ENCODE peak calls at places on chromosome X, in five cellular contexts. One of them, this sample, is unnamed.

GRCh38 chrX:17559728-17560379 is 177.4 kb upstream of the SCML1 start:
- DNase-seq in progenitor cell of endocrine pancreas: no peak
- DNase-seq in tibial artery: peak
- DNase-seq in Caco-2: no peak
- DNase-seq in lower leg skin: no peak
- DNase-seq in this sample: no peak

GRCh38 chrX:148535639-148536038 is 35.2 kb downstream of the AFF2 start:
- DNase-seq in lower leg skin: no peak
- DNase-seq in tibial artery: no peak
- DNase-seq in progenitor cell of endocrine pancreas: no peak
- DNase-seq in Caco-2: no peak
- DNase-seq in this sample: no peak

GRCh38 chrX:54529166-54529558 is 857 bp upstream of the GNL3L start:
- DNase-seq in tibial artery: no peak
- DNase-seq in lower leg skin: no peak
- DNase-seq in Caco-2: peak
- DNase-seq in progenitor cell of endocrine pancreas: no peak
- DNase-seq in this sample: no peak

GRCh38 chrX:120365320-120365719 is 3.4 kb downstream of the ATP1B4 start:
- DNase-seq in Caco-2: peak
- DNase-seq in lower leg skin: peak
- DNase-seq in tibial artery: no peak
- DNase-seq in progenitor cell of endocrine pancreas: peak
- DNase-seq in this sample: peak

GRCh38 chrX:119406739-119407138 is 7.6 kb downstream of the SLC25A43 start:
- DNase-seq in tibial artery: no peak
- DNase-seq in progenitor cell of endocrine pancreas: no peak
- DNase-seq in Caco-2: no peak
- DNase-seq in lower leg skin: no peak
- DNase-seq in this sample: no peak

GRCh38 chrX:32480019-32480418 is 731.3 kb downstream of the DMD start:
- DNase-seq in Caco-2: no peak
- DNase-seq in lower leg skin: no peak
- DNase-seq in progenitor cell of endocrine pancreas: no peak
- DNase-seq in tibial artery: no peak
- DNase-seq in this sample: no peak

GRCh38 chrX:48971325-48972213 is at the start of gene KCND1:
- DNase-seq in progenitor cell of endocrine pancreas: peak
- DNase-seq in tibial artery: peak
- DNase-seq in Caco-2: no peak
- DNase-seq in lower leg skin: no peak
- DNase-seq in this sample: no peak

GRCh38 chrX:46793386-46794143 is 34.6 kb upstream of the SLC9A7 start:
- DNase-seq in progenitor cell of endocrine pancreas: no peak
- DNase-seq in tibial artery: no peak
- DNase-seq in lower leg skin: peak
- DNase-seq in Caco-2: no peak
- DNase-seq in this sample: no peak

GRCh38 chrX:155052738-155053498 is 18.0 kb downstream of the CMC4 start:
- DNase-seq in progenitor cell of endocrine pancreas: no peak
- DNase-seq in Caco-2: no peak
- DNase-seq in tibial artery: no peak
- DNase-seq in lower leg skin: no peak
- DNase-seq in this sample: no peak
- TF ChIP-seq CTCF in progenitor cell of endocrine pancreas: no peak
- TF ChIP-seq CTCF in Caco-2: no peak
- TF ChIP-seq CTCF in tibial artery: no peak
- TF ChIP-seq CTCF in lower leg skin: no peak
- TF ChIP-seq CTCF in this sample: no peak

GRCh38 chrX:129719268-129719667 is 19.5 kb upstream of the XPNPEP2 start:
- DNase-seq in lower leg skin: peak
- DNase-seq in Caco-2: no peak
- DNase-seq in progenitor cell of endocrine pancreas: no peak
- DNase-seq in tibial artery: no peak
- DNase-seq in this sample: no peak
- TF ChIP-seq CTCF in lower leg skin: no peak
- TF ChIP-seq CTCF in Caco-2: no peak
- TF ChIP-seq CTCF in progenitor cell of endocrine pancreas: no peak
- TF ChIP-seq CTCF in tibial artery: no peak
- TF ChIP-seq CTCF in this sample: no peak

GRCh38 chrX:16208601-16209000 is 41.3 kb downstream of the MAGEB17 start:
- DNase-seq in progenitor cell of endocrine pancreas: no peak
- DNase-seq in tibial artery: no peak
- DNase-seq in Caco-2: no peak
- DNase-seq in lower leg skin: no peak
- DNase-seq in this sample: no peak

GRCh38 chrX:16207631-16208030 is 40.4 kb downstream of the MAGEB17 start:
- DNase-seq in Caco-2: no peak
- DNase-seq in progenitor cell of endocrine pancreas: no peak
- DNase-seq in tibial artery: no peak
- DNase-seq in lower leg skin: no peak
- DNase-seq in this sample: no peak

GRCh38 chrX:16202943-16203342 is 35.7 kb downstream of the MAGEB17 start:
- DNase-seq in progenitor cell of endocrine pancreas: no peak
- DNase-seq in tibial artery: no peak
- DNase-seq in Caco-2: no peak
- DNase-seq in lower leg skin: no peak
- DNase-seq in this sample: no peak

GRCh38 chrX:16204538-16204937 is 37.3 kb downstream of the MAGEB17 start:
- DNase-seq in tibial artery: no peak
- DNase-seq in lower leg skin: no peak
- DNase-seq in progenitor cell of endocrine pancreas: no peak
- DNase-seq in Caco-2: no peak
- DNase-seq in this sample: no peak

DNA sequence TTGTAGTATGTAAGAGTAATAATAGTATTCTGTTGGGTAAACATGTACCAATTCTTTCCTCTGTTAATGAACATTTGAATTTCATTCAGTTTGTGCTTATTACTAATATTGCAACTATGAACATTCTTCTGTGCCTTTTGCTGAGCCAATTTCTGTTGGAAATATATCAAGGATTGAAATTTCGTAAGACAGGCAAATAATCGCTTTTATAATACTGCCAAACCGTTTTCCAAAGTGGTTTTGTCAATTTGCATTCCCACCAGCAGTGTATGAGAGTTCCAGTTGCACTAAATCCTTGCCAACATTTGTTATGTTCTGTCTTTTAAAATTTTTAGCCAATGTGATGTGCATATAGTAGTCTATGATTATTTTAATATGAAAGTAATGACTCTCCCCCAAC is 38.6 kb downstream of the MAGEB17 start:
- DNase-seq in progenitor cell of endocrine pancreas: no peak
- DNase-seq in Caco-2: no peak
- DNase-seq in lower leg skin: no peak
- DNase-seq in tibial artery: no peak
- DNase-seq in this sample: no peak
- TF ChIP-seq CTCF in progenitor cell of endocrine pancreas: no peak
- TF ChIP-seq CTCF in Caco-2: no peak
- TF ChIP-seq CTCF in lower leg skin: no peak
- TF ChIP-seq CTCF in tibial artery: no peak
- TF ChIP-seq CTCF in this sample: no peak

GRCh38 chrX:154762529-154763296 is at the start of gene DKC1:
- DNase-seq in progenitor cell of endocrine pancreas: peak
- DNase-seq in Caco-2: peak
- DNase-seq in lower leg skin: peak
- DNase-seq in tibial artery: peak
- DNase-seq in this sample: peak
- TF ChIP-seq CTCF in progenitor cell of endocrine pancreas: no peak
- TF ChIP-seq CTCF in Caco-2: no peak
- TF ChIP-seq CTCF in lower leg skin: no peak
- TF ChIP-seq CTCF in tibial artery: peak
- TF ChIP-seq CTCF in this sample: no peak

GRCh38 chrX:40885984-40886383 is 150.6 kb upstream of the MED14 start:
- DNase-seq in tibial artery: no peak
- DNase-seq in progenitor cell of endocrine pancreas: no peak
- DNase-seq in Caco-2: no peak
- DNase-seq in lower leg skin: no peak
- DNase-seq in this sample: no peak
- TF ChIP-seq CTCF in tibial artery: no peak
- TF ChIP-seq CTCF in progenitor cell of endocrine pancreas: no peak
- TF ChIP-seq CTCF in Caco-2: no peak
- TF ChIP-seq CTCF in lower leg skin: no peak
- TF ChIP-seq CTCF in this sample: no peak

DNA sequence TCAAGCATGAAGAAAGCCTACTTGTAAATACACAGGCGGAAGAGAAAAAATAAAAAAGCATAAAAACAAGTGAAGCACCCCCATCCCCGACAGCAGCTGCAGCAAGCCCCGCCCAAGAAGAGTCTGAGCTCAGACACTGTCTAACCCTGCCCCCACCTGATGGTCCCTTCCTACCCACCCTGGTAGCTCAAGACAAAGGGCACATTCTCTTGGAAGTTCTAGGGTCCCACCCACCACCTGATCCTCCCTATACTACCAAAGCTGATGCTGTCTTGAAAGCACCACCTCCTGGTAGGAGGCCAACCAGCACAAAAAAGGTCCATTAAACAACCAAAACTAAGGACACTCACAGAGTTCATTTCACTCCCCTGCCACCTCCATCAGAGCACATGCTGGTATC is 308.2 kb downstream of the KLHL13 start:
- DNase-seq in Caco-2: no peak
- DNase-seq in progenitor cell of endocrine pancreas: no peak
- DNase-seq in tibial artery: no peak
- DNase-seq in lower leg skin: peak
- DNase-seq in this sample: no peak
- TF ChIP-seq CTCF in Caco-2: no peak
- TF ChIP-seq CTCF in progenitor cell of endocrine pancreas: no peak
- TF ChIP-seq CTCF in tibial artery: no peak
- TF ChIP-seq CTCF in lower leg skin: no peak
- TF ChIP-seq CTCF in this sample: no peak

GRCh38 chrX:50905334-50905733 is 5.2 kb upstream of the BMP15 start:
- DNase-seq in lower leg skin: no peak
- DNase-seq in Caco-2: peak
- DNase-seq in progenitor cell of endocrine pancreas: no peak
- DNase-seq in tibial artery: no peak
- DNase-seq in this sample: no peak

DNA sequence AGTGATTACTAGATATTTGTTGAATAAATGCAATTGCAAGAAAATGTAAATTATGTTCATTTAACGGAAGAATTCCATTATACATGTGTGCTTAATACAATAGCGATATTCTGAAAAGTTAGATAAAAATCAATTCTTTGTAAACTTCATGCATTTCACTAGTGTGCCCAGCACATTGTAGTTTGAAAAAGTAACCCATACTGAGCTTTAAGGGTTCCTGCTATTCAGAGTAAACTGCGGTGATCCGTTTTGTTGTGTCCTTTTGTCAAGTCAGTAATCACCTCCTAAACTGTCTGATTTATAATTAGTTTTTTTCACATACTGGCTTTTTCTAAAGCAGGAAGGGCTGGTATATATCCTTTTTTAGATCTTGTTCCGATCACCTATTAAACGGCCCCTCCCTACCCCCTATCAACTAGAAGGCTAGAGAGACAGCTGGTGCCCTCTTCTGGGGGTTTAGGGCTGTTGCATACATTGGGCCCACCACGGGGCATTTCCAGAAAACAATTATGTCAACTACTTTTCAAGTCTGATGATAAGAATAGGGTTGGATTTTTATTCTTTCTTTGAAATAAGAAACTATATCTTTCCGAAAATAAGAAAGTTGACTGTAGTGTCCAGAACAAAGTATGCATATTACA is 7.0 kb upstream of the BMP15 start:
- DNase-seq in progenitor cell of endocrine pancreas: peak
- DNase-seq in tibial artery: no peak
- DNase-seq in lower leg skin: no peak
- DNase-seq in Caco-2: peak
- DNase-seq in this sample: no peak
- TF ChIP-seq CTCF in progenitor cell of endocrine pancreas: peak
- TF ChIP-seq CTCF in tibial artery: peak
- TF ChIP-seq CTCF in lower leg skin: no peak
- TF ChIP-seq CTCF in Caco-2: peak
- TF ChIP-seq CTCF in this sample: peak

This sample was measured in HL-60.